ENCODE peak calls at places on chromosomes 3 and 15, in ten cellular contexts. W is dermis blood vessel endothelial cell; H is activated T-helper 1 cell treated with anti-CD3 and anti-CD28 coated beads, Interleukin-12 subunit alpha, Interleukin-12 subunit beta, Interleukin-2, Interleukin-4 antibody, amounts not matched to agents 30 ng/mL and 10 ng/mL and 1 ng/mL, durations not matched to agents 14 hours and 24 hours and 36 hours; D is activated gamma-delta T cell; Z is Daoy; Q is EH; J is HT-29; P is activated CD8-positive, alpha-beta memory T cell treated with anti-CD3 and anti-CD28 coated beads for 48 hours; U is left lung; X is ACHN. I is an unnamed sample.

GRCh38 chr3:24388611-24389010 is 106.0 kb downstream of the THRB start:
- DNase-seq in J (no peak), W (no peak), Q (no peak), U (no peak), H (no peak), Z (no peak), D (no peak), P (no peak), X (no peak), I (no peak)

GRCh38 chr3:66276705-66277274 is 56.0 kb downstream of the SLC25A26 start:
- DNase-seq in Q (peak), Z (peak), J (peak), W (peak), D (no peak), H (peak), U (no peak), P (no peak), X (peak), I (peak)

GRCh38 chr3:180277036-180277435 is 240.3 kb upstream of the PEX5L start:
- DNase-seq in D (no peak), Q (no peak), Z (no peak), J (no peak), W (no peak), U (no peak), H (no peak), X (no peak), P (no peak), I (no peak)

GRCh38 chr15:39497759-39498565 is 82.9 kb upstream of the THBS1 start:
- DNase-seq in D (no peak), X (no peak), J (no peak), H (no peak), Z (no peak), W (no peak), P (no peak), U (no peak), Q (no peak), I (no peak)

GRCh38 chr15:74302821-74303359 is 64.6 kb downstream of the CYP11A1 start:
- DNase-seq in W (peak), Z (peak), X (peak), H (no peak), Q (peak), P (no peak), U (no peak), D (no peak), J (peak), I (peak)

GRCh38 chr3:52345521-52346110 is 29.5 kb downstream of the DNAH1 start:
- DNase-seq in X (no peak), P (no peak), J (no peak), H (no peak), U (no peak), W (no peak), Z (no peak), Q (peak), D (no peak), I (no peak)

GRCh38 chr15:65085990-65086679 is 9.6 kb downstream of the KBTBD13 start:
- DNase-seq in D (no peak), X (peak), H (no peak), U (no peak), Z (peak), P (no peak), Q (peak), W (peak), J (peak), I (no peak)

GRCh38 chr15:92846716-92847115 is 53.4 kb upstream of the CHD2 start:
- DNase-seq in Z (no peak), H (no peak), Q (peak), W (no peak), U (no peak), X (no peak), D (no peak), J (no peak), P (no peak), I (no peak)

GRCh38 chr3:40207796-40208195 is 101.7 kb upstream of the EIF1B start:
- DNase-seq in P (no peak), D (no peak), X (no peak), Q (no peak), Z (no peak), W (no peak), J (no peak), H (no peak), U (no peak), I (no peak)

GRCh38 chr15:41281236-41281635 is 50.2 kb downstream of the CHP1 start:
- DNase-seq in D (no peak), Q (peak), J (peak), U (no peak), P (no peak), H (no peak), W (peak), Z (peak), X (peak), I (no peak)

GRCh38 chr15:43966646-43967045 is 139.8 kb downstream of the WDR76 start:
- DNase-seq in D (no peak), X (no peak), Q (peak), P (no peak), W (no peak), U (no peak), H (no peak), Z (no peak), J (no peak), I (no peak)

GRCh38 chr3:43288366-43288765 is 2.0 kb downstream of the SNRK start:
- DNase-seq in W (peak), P (no peak), J (peak), D (no peak), X (peak), Q (peak), Z (no peak), U (no peak), H (no peak), I (no peak)

GRCh38 chr3:136749106-136749505 is 3.1 kb downstream of the STAG1 start:
- DNase-seq in Q (no peak), X (no peak), J (no peak), W (no peak), U (no peak), Z (no peak), H (no peak), D (no peak), P (no peak), I (no peak)

GRCh38 chr15:88456733-88457132 is 10.5 kb downstream of the MRPL46 start:
- DNase-seq in X (no peak), Q (no peak), D (no peak), H (no peak), P (no peak), W (no peak), Z (no peak), U (no peak), J (no peak), I (no peak)

GRCh38 chr3:97954193-97954827 is 17.9 kb downstream of the RIOX2 start:
- DNase-seq in U (no peak), P (no peak), Z (no peak), D (no peak), H (no peak), W (no peak), X (no peak), Q (no peak), J (no peak), I (no peak)

GRCh38 chr15:89776274-89777072 is at the start of gene MESP2:
- DNase-seq in P (peak), U (peak), Q (peak), J (peak), H (peak), Z (peak), W (peak), X (peak), D (peak), I (peak)